ENCODE peak calls at places on chromosomes 13 and 19, in seven cellular contexts. Y is HFF-Myc, P is tibial nerve, M is GM06990, B is AG09309, L is cardiac muscle cell, A is BE2C. N is an unnamed sample.

GRCh38 chr13:42906257-42906656 is 85.8 kb downstream of the EPSTI1 start:
- DNase-seq in A (no peak), L (no peak), B (no peak), M (no peak), P (no peak), Y (no peak), N (no peak)

GRCh38 chr13:114110091-114110829 is 22.2 kb downstream of the RASA3 start:
- DNase-seq in M (peak; percentile 71), Y (no peak), L (no peak), P (no peak), B (no peak), A (peak; percentile 52), N (no peak)

GRCh38 chr13:63436288-63436687 is 2020.6 kb upstream of the PCDH20 start:
- DNase-seq in M (no peak), L (no peak), Y (no peak), P (no peak), A (no peak), B (no peak), N (no peak)

GRCh38 chr19:49954933-49955332 is 6.0 kb downstream of the SIGLEC11 start:
- DNase-seq in P (no peak), L (no peak), M (no peak), Y (no peak), A (no peak), B (no peak), N (no peak)

GRCh38 chr13:100588350-100589177 is at the start of gene GGACT:
- DNase-seq in P (peak; percentile 37), A (peak; percentile 85), B (no peak), L (peak; percentile 66), M (peak; percentile 84), Y (no peak), N (no peak)

GRCh38 chr19:3324405-3324856 is 42.0 kb upstream of the NFIC start:
- DNase-seq in P (peak; percentile 69), B (no peak), Y (no peak), A (peak; percentile 72), L (no peak), M (no peak), N (no peak)

GRCh38 chr19:45069056-45069455 is 7.2 kb downstream of the ZNF296 start:
- DNase-seq in L (no peak), M (no peak), P (no peak), A (peak; percentile 46), Y (no peak), B (no peak), N (no peak)

GRCh38 chr13:33236021-33236420 is 49.5 kb downstream of the STARD13 start:
- DNase-seq in M (no peak), B (no peak), P (no peak), A (no peak), L (no peak), Y (no peak), N (no peak)

GRCh38 chr13:46926856-46927625 is 30.2 kb upstream of the HTR2A start:
- DNase-seq in B (peak; percentile 45), L (no peak), Y (no peak), P (no peak), M (no peak), A (no peak), N (no peak)

GRCh38 chr13:47334173-47334572 is 437.3 kb upstream of the HTR2A start:
- DNase-seq in L (no peak), M (no peak), A (peak; percentile 6), Y (peak; percentile 88), B (peak; percentile 83), P (no peak), N (peak; percentile 68)

GRCh38 chr13:77386046-77386445 is 59.2 kb upstream of the MYCBP2 start:
- DNase-seq in M (no peak), L (no peak), Y (no peak), B (no peak), A (no peak), P (no peak), N (no peak)

GRCh38 chr13:106381083-106381482 is 154.4 kb downstream of the EFNB2 start:
- DNase-seq in B (no peak), P (no peak), L (peak; percentile 67), M (no peak), A (no peak), Y (no peak), N (no peak)

GRCh38 chr19:11580665-11581418 is 3.4 kb upstream of the ACP5 start:
- DNase-seq in M (no peak), A (no peak), Y (no peak), L (no peak), B (no peak), P (no peak), N (no peak)

GRCh38 chr13:51342706-51343105 is 3.2 kb downstream of the SERPINE3 start:
- DNase-seq in M (no peak), Y (no peak), A (no peak), L (no peak), B (peak; percentile 31), P (no peak), N (peak; percentile 53)

GRCh38 chr19:19545707-19546106 is 7.6 kb downstream of the CILP2 start:
- DNase-seq in A (no peak), P (no peak), B (no peak), Y (no peak), L (no peak), M (no peak), N (no peak)

GRCh38 chr13:113860579-113861432 is 3.1 kb downstream of the GAS6 start:
- DNase-seq in A (no peak), P (no peak), M (no peak), Y (no peak), B (no peak), L (peak; percentile 70), N (no peak)

GRCh38 chr19:48963371-48964204 is 1.5 kb upstream of the FTL start:
- DNase-seq in B (no peak), Y (no peak), M (peak; percentile 86), P (peak; percentile 72), A (peak; percentile 56), L (peak; percentile 55), N (no peak)

GRCh38 chr19:52692431-52693008 is 42.3 kb downstream of the ZNF611 start:
- DNase-seq in B (no peak), M (peak; percentile 22), L (no peak), P (no peak), A (no peak), Y (no peak), N (no peak)

GRCh38 chr19:52689804-52690394 is 44.9 kb downstream of the ZNF611 start:
- DNase-seq in M (peak; percentile 61), P (peak; percentile 29), B (no peak), A (peak; percentile 29), L (peak; percentile 42), Y (no peak), N (no peak)

GRCh38 chr19:52691737-52692136 is 43.1 kb downstream of the ZNF611 start:
- DNase-seq in B (no peak), M (peak; percentile 36), P (no peak), Y (no peak), A (no peak), L (no peak), N (no peak)

GRCh38 chr19:52690395-52691214 is 44.2 kb downstream of the ZNF611 start:
- DNase-seq in B (peak; percentile 72), A (peak; percentile 92), L (peak; percentile 92), Y (peak; percentile 59), M (peak; percentile 92), P (peak; percentile 92), N (peak; percentile 69)

GRCh38 chr19:52691215-52691610 is 43.6 kb downstream of the ZNF611 start:
- DNase-seq in Y (no peak), P (no peak), A (no peak), M (no peak), B (no peak), L (no peak), N (no peak)
- H3K4me3 ChIP-seq in Y (no peak overlapping the region), P (peak overlapping the region; percentile 67), A (no peak overlapping the region), M (peak overlapping the region; percentile 84), B (peak overlapping the region; percentile 47), L (peak overlapping the region; percentile 57), N (peak overlapping the region; percentile 73)

DNA sequence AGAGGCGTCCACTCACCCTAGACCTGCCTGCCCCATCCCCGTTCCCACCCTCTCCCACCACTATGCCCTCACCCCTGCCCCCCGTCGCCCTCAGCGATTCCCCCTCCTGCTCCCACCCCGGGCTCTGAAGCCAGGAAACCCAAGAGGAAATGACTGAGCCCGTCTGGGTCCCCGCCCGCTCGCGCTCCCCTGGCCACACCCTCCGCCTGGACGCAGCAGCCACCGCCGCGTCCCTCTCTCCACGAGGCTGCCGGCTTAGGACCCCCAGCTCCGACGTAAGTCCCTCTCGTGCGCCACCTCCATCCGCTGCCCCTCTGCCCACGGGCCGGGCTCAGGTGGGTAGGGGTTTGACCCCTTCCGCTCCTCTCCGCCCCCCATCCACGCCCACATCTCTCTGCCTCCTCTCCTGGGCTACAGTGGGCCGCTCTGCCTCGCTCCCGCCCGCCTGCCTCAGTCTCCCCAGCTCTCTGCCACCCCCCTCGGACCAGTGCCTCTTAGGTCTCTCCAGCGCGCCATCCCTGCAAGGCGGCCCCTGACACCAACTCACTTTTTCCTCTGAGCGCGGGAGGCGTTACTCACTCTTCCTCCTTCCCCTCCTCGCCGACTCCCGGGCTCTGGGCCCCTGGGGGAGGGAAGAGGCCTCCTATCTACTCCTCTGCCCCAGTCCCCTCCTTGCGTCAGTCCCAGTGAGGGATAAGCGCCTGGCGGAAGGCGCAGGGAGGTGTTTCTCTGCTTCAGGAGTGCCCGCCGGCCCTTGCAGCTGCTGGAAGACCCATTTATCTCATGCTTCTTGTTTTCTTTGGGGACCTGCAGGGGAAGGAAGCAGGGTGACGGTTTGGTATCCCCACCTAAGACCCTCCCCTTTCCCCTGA is at the start of gene FXYD5:
- DNase-seq in Y (no peak), M (peak; percentile 62), L (no peak), A (no peak), B (peak; percentile 49), P (no peak), N (peak; percentile 29)
- TF ChIP-seq CTCF in Y (no peak), M (no peak), L (peak; percentile 15), A (no peak), B (no peak), P (no peak), N (no peak)

DNA sequence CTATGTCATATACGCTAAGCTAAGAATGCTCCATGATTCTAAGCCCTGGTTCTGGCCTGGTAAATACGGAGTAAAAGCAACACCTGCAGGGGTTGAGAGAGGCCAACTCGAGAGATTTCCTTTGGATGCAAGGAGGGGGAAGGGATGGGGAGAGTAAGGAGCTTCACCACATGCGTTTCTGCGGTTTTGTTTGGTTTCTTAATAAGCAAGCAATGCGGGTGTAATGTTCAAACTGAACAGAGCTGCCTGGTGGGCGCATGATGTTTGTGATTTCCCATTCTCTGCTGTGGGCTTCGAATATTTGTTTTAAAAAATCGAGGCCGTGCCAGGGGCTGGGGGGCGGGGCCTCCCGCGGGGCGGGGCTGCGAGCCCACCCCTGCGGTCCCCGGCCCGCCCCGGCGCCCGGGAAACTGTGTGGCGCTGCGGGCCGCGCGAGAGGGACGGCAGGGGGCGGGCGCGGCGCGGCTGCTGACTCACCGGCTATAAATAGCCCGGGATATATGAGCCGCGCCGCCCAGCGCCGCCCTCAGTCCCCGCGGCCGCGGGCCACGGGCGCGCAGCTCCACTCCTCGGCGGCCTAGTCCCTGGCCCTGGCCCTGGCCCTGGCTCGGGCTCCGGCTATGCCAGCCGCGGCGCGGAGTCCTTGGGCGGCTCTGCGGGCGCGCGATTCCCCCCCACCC is 5.1 kb downstream of the BBC3 start:
- DNase-seq in M (peak; percentile 95), Y (no peak), A (peak; percentile 90), L (peak; percentile 96), P (peak; percentile 79), B (no peak), N (no peak)
- H3K4me3 ChIP-seq in M (peak overlapping the region; percentile 88), Y (peak overlapping the region; percentile 100), A (peak overlapping the region; percentile 78), L (peak overlapping the region; percentile 51), P (peak overlapping the region; percentile 78), B (peak overlapping the region; percentile 93), N (peak overlapping the region; percentile 95)

DNA sequence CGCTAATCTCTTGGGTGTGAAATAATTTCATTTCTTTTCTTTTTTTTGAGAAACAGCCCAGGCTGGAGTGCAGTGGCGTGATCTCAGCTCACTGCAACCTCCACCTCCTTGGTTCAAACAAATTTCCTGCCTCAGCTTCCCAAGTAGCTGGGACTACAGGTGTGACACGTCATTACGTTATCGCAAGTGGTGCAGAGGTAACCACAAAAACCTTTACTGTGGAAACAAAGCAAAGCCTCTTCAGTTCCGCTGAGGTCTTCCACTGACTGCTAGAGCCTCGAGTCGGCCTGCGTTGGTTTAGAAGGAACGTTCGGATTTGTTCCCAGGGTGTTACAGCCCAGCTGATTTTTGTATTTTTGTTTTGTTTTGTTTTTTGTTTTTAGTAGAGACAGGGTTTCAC is 2.0 kb upstream of the ZNF784 start:
- DNase-seq in L (no peak), A (no peak), P (no peak), B (no peak), M (no peak), Y (no peak), N (no peak)
- TF ChIP-seq CTCF in L (no peak), A (no peak), P (no peak), B (no peak), M (no peak), Y (no peak), N (no peak)